ENCODE peak calls at places on chromosomes 13 and 19, in four cellular contexts. P, F, N and T are unnamed samples.

GRCh38 chr13:26679945-26680516 is 80.6 kb downstream of the GPR12 start:
- DNase-seq in P (no peak), F (no peak), N (no peak), T (peak; percentile 63)

GRCh38 chr13:97199451-97199850 is 22.7 kb upstream of the MBNL2 start:
- DNase-seq in P (no peak), F (no peak), N (no peak), T (no peak)

GRCh38 chr19:3575260-3575741 is 2.6 kb downstream of the HMG20B start:
- DNase-seq in P (no peak), F (no peak), N (peak; percentile 83), T (no peak)

GRCh38 chr19:8444677-8445487 is at the start of gene HNRNPM:
- DNase-seq in P (peak; percentile 99), F (peak; percentile 100), N (peak; percentile 96), T (peak; percentile 99)

GRCh38 chr13:59270327-59270726 is 893.4 kb downstream of the DIAPH3 start:
- DNase-seq in P (no peak), F (no peak), N (no peak), T (no peak)

GRCh38 chr13:46106839-46107371 is 2.1 kb upstream of the CPB2 start:
- DNase-seq in P (no peak), F (no peak), N (no peak), T (no peak)

GRCh38 chr19:39193785-39194184 is 3.0 kb upstream of the NCCRP1 start:
- DNase-seq in P (peak; percentile 89), F (no peak), N (peak; percentile 92), T (no peak)

GRCh38 chr19:47819841-47820244 is 1.9 kb upstream of the CRX start:
- DNase-seq in P (no peak), F (no peak), N (no peak), T (no peak)

GRCh38 chr13:81771948-81772347 is 1431.0 kb upstream of the SPRY2 start:
- DNase-seq in P (no peak), F (no peak), N (no peak), T (no peak)

GRCh38 chr19:58317481-58318072 is 9.2 kb upstream of the ZSCAN22 start:
- DNase-seq in P (no peak), F (no peak), N (peak; percentile 51), T (no peak)

GRCh38 chr19:28940751-28941500 is 272.0 kb downstream of the UQCRFS1 start:
- DNase-seq in P (no peak), F (no peak), N (no peak), T (no peak)

GRCh38 chr13:73268306-73268705 is 209.5 kb downstream of the KLF5 start:
- DNase-seq in P (no peak), F (no peak), N (no peak), T (no peak)

GRCh38 chr19:10091892-10092641 is 6.0 kb downstream of the SHFL start:
- DNase-seq in P (no peak), F (no peak), N (no peak), T (no peak)

GRCh38 chr13:112690242-112690943 is 555 bp downstream of the ATP11A start:
- DNase-seq in P (peak; percentile 52), F (peak; percentile 51), N (no peak), T (peak; percentile 57)

GRCh38 chr19:14731200-14731599 is 41.4 kb downstream of the ZNF333 start:
- DNase-seq in P (no peak), F (no peak), N (peak; percentile 37), T (no peak)

GRCh38 chr13:106867249-106867648 is 299.3 kb upstream of the ARGLU1 start:
- DNase-seq in P (peak; percentile 5), F (no peak), N (no peak), T (no peak)

GRCh38 chr13:35499131-35500051 is 22.9 kb upstream of the MAB21L1 start:
- DNase-seq in P (no peak), F (no peak), N (no peak), T (peak; percentile 21)

GRCh38 chr13:38872693-38873092 is 117.9 kb downstream of the STOML3 start:
- DNase-seq in P (peak; percentile 32), F (peak; percentile 14), N (peak; percentile 41), T (peak; percentile 67)

GRCh38 chr13:33722216-33722900 is 95.6 kb upstream of the RFC3 start:
- DNase-seq in P (no peak), F (no peak), N (no peak), T (no peak)

GRCh38 chr13:109166807-109167206 is 537.4 kb downstream of the MYO16 start:
- DNase-seq in P (no peak), F (no peak), N (no peak), T (no peak)
- TF ChIP-seq CTCF in P (no peak), F (no peak), N (no peak), T (no peak)

DNA sequence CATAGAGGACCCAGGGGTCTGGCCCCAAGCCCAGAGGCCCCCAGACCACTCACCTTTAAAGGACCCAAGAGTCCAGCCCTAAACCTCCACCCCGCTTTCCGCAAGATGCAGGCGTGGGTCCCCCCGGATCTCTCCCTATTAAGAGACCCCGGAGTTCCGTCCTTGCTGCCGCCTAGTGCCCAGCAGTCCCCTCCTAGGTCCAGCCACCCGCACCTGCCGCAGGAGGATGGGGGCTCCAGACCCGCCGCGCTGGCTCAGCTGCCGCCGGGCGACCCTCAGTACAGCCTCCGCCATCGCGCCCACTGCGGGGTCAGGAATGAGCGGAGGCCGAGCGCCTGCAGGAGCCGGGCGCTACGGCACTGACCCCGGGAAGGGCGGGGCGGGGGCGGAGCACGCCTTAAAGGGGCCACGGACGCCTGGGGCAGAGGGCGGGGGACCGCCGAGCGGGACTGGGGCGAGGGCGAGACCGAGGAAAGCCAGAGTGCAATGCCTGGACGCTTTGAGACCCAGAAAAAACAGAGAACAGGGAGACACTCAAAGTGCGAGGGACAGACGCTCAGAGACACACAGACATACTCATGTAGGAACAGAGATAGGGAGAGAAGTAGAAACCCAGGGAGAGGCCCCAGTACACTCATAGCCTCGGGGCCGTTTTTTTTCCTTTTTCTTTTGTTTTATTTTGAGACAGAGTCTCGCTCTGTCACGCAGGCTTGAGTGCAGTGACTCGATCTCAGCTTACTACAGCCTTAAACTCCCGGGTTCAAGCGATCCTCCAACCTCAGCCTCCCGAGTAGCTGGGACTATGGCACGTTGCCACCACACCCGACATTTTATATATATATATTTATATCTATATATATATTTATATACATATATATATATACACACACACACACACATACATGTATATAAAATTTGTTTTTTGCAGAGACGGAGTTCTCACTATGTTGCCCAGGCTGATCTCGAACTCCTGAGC is at the start of gene ETHE1:
- DNase-seq in P (peak; percentile 81), F (peak; percentile 83), N (peak; percentile 62), T (peak; percentile 86)
- TF ChIP-seq POLR2A in P (peak; percentile 82), F (peak; percentile 23), N (peak; percentile 96), T (peak; percentile 10)

DNA sequence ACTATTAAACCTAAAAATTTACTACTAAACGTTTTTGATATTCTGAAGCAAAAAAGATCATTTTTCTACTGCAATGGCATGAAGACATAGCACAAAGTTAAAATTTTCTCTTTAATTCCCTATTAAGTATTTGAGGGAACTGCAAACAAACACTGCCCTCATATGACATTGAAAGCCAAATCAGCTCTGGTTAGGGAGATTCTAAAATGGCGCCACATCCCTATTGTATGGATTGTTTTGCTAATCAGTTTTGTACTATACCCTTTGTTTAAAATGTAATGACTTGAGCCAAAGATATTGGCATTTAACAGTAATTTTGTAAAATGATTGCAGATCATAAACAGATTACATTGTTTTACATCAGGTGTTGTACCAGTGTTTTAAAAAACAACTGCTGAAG is 65.8 kb downstream of the FLT1 start:
- DNase-seq in P (no peak), F (no peak), N (no peak), T (no peak)
- H3K27ac ChIP-seq in P (no peak overlapping the region), F (no peak overlapping the region), N (no peak overlapping the region), T (no peak overlapping the region)

GRCh38 chr13:23718916-23719470 is 148.8 kb downstream of the TNFRSF19 start:
- DNase-seq in P (no peak), F (no peak), N (no peak), T (no peak)

GRCh38 chr13:23714672-23715071 is 144.5 kb downstream of the TNFRSF19 start:
- DNase-seq in P (no peak), F (no peak), N (no peak), T (no peak)

GRCh38 chr13:23711355-23711754 is 141.1 kb downstream of the TNFRSF19 start:
- DNase-seq in P (no peak), F (no peak), N (no peak), T (no peak)

GRCh38 chr13:23715092-23715761 is 145.0 kb downstream of the TNFRSF19 start:
- DNase-seq in P (no peak), F (no peak), N (no peak), T (no peak)

DNA sequence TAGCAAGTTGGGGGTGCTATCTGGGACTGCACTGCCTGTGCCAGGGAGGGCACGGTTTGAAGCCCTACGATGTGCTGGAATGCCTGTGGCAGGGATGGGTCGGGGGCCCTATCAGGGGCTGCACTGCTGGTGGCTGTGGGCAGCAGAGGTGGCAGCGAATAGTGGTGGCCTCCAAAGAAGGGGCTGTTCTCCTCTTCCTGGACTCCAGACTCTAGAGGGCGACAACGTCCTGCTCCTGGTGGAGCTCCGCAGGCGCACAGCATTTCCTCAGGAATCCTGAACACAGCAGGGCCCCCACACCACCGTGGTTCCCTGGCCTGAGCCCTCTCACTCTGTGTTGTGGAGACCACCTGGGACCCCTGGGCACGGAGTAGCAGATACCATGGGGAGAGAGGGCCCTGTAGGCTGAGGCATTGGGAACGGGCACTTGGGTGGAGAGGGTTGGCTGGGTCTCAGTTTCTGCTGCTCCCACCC is 145.6 kb downstream of the TNFRSF19 start:
- DNase-seq in P (peak; percentile 51), F (no peak), N (peak; percentile 38), T (peak; percentile 62)
- TF ChIP-seq CTCF in P (peak; percentile 15), F (no peak), N (peak; percentile 37), T (peak; percentile 58)

GRCh38 chr19:925087-925911 is 536 bp upstream of the ARID3A start:
- DNase-seq in P (peak; percentile 83), F (peak; percentile 77), N (peak; percentile 77), T (peak; percentile 78)
- TF ChIP-seq POLR2A in P (peak; percentile 20), F (no peak), N (no peak), T (no peak)

GRCh38 chr19:32720216-32720935 is 809 bp downstream of the TDRD12 start:
- DNase-seq in P (no peak), F (no peak), N (no peak), T (no peak)

GRCh38 chr19:32719611-32720059 is at the start of gene TDRD12:
- DNase-seq in P (no peak), F (no peak), N (peak; percentile 47), T (no peak)

GRCh38 chr19:32717496-32717895 is 2.1 kb upstream of the TDRD12 start:
- DNase-seq in P (no peak), F (no peak), N (no peak), T (no peak)

GRCh38 chr19:32718286-32718685 is 1.3 kb upstream of the TDRD12 start:
- DNase-seq in P (no peak), F (no peak), N (no peak), T (no peak)

GRCh38 chr19:32720936-32721250 is 1.3 kb downstream of the TDRD12 start:
- DNase-seq in P (no peak), F (no peak), N (no peak), T (no peak)
- H3K27ac ChIP-seq in P (no peak overlapping the region), F (no peak overlapping the region), N (no peak overlapping the region), T (no peak overlapping the region)